ENCODE peak calls at places on chromosomes 12 and 14, in six cellular contexts. D is left cardiac atrium; A is effector memory CD8-positive, alpha-beta T cell; C is effector CD4-positive, alpha-beta T cell; B is hippocampal formation; I is neuronal stem cell. Q is an unnamed sample.

GRCh38 chr14:79166171-79166570 is 996.0 kb downstream of the NRXN3 start:
- DNase-seq in D (no peak), A (no peak), C (no peak), B (no peak), I (no peak), Q (no peak)

GRCh38 chr12:125276567-125276966 is 211.3 kb downstream of the AACS start:
- DNase-seq in D (no peak), A (no peak), C (no peak), B (no peak), I (no peak), Q (no peak)

GRCh38 chr12:57175428-57176138 is 28.2 kb upstream of the LRP1-AS start:
- DNase-seq in D (peak), A (peak), C (peak), B (peak), I (peak), Q (no peak)

GRCh38 chr14:88552859-88553258 is 1.9 kb downstream of the PTPN21 start:
- DNase-seq in D (no peak), A (no peak), C (no peak), B (no peak), I (no peak), Q (no peak)

GRCh38 chr12:132771126-132771838 is 9.7 kb upstream of the ANKLE2 start:
- DNase-seq in D (no peak), A (peak), C (peak), B (no peak), I (no peak), Q (peak)

GRCh38 chr14:105144231-105144665 is 24.3 kb downstream of the JAG2 start:
- DNase-seq in D (no peak), A (no peak), C (no peak), B (no peak), I (no peak), Q (no peak)

GRCh38 chr12:132489078-132489601 is 811 bp upstream of the FBRSL1 start:
- DNase-seq in D (no peak), A (peak), C (peak), B (no peak), I (peak), Q (peak)

GRCh38 chr12:104011265-104011664 is 38.7 kb downstream of the GLT8D2 start:
- DNase-seq in D (no peak), A (no peak), C (no peak), B (no peak), I (no peak), Q (no peak)

GRCh38 chr12:32400114-32400672 is 835 bp downstream of the FGD4 start:
- DNase-seq in D (no peak), A (no peak), C (no peak), B (no peak), I (no peak), Q (no peak)

GRCh38 chr12:46699986-46700385 is 125.8 kb downstream of the SLC38A4 start:
- DNase-seq in D (no peak), A (no peak), C (no peak), B (no peak), I (no peak), Q (no peak)

GRCh38 chr12:48189331-48190125 is 6.1 kb downstream of the CCDC184 start:
- DNase-seq in D (peak), A (peak), C (peak), B (peak), I (peak), Q (peak)

GRCh38 chr12:100497105-100497795 is 23.6 kb downstream of the NR1H4 start:
- DNase-seq in D (no peak), A (no peak), C (no peak), B (no peak), I (no peak), Q (no peak)

GRCh38 chr12:66329941-66330340 is 27.6 kb downstream of the HELB start:
- DNase-seq in D (no peak), A (no peak), C (no peak), B (no peak), I (no peak), Q (no peak)

GRCh38 chr12:76866146-76866545 is 12.7 kb downstream of the CSRP2 start:
- DNase-seq in D (no peak), A (no peak), C (no peak), B (no peak), I (peak), Q (no peak)

Q was measured in naive thymus-derived CD8-positive, alpha-beta T cell.